ENCODE peak calls at places on chromosomes 1 and 21, in four cellular contexts. One of them, this sample, is unnamed.

GRCh38 chr1:209714338-209714737 is 9.7 kb downstream of the HSD11B1 start:
- DNase-seq in K562: no peak
- DNase-seq in HCT116: no peak
- DNase-seq in HepG2: no peak
- DNase-seq in this sample: no peak

GRCh38 chr1:211833174-211833820 is 2.7 kb upstream of the LPGAT1 start:
- DNase-seq in K562: no peak
- DNase-seq in HCT116: no peak
- DNase-seq in HepG2: no peak
- DNase-seq in this sample: no peak

GRCh38 chr1:77446841-77447555 is 165.2 kb downstream of the AK5 start:
- DNase-seq in K562: no peak
- DNase-seq in HCT116: no peak
- DNase-seq in HepG2: no peak
- DNase-seq in this sample: no peak

GRCh38 chr21:45391743-45392079 is 13.3 kb upstream of the COL18A1 start:
- DNase-seq in K562: no peak
- DNase-seq in HCT116: no peak
- DNase-seq in HepG2: no peak
- DNase-seq in this sample: no peak

GRCh38 chr1:76891931-76892330 is 24.7 kb downstream of the ST6GALNAC5 start:
- DNase-seq in K562: no peak
- DNase-seq in HCT116: no peak
- DNase-seq in HepG2: no peak
- DNase-seq in this sample: no peak

GRCh38 chr21:15837603-15838002 is 107.8 kb downstream of the USP25 start:
- DNase-seq in K562: no peak
- DNase-seq in HCT116: no peak
- DNase-seq in HepG2: no peak
- DNase-seq in this sample: no peak

GRCh38 chr1:223844962-223845809 is 561 bp downstream of the TP53BP2 start:
- DNase-seq in K562: peak
- DNase-seq in HCT116: no peak
- DNase-seq in HepG2: peak
- DNase-seq in this sample: no peak

GRCh38 chr21:44013380-44014088 is 1.4 kb downstream of the TRAPPC10 start:
- DNase-seq in K562: peak
- DNase-seq in HCT116: no peak
- DNase-seq in HepG2: no peak
- DNase-seq in this sample: no peak

GRCh38 chr1:952603-953002 is 6.5 kb downstream of the NOC2L start:
- DNase-seq in K562: no peak
- DNase-seq in HCT116: no peak
- DNase-seq in HepG2: no peak
- DNase-seq in this sample: no peak

GRCh38 chr1:952201-952600 is 6.9 kb downstream of the NOC2L start:
- DNase-seq in K562: no peak
- DNase-seq in HCT116: no peak
- DNase-seq in HepG2: no peak
- DNase-seq in this sample: no peak

GRCh38 chr1:950268-950667 is 8.8 kb downstream of the NOC2L start:
- DNase-seq in K562: no peak
- DNase-seq in HCT116: no peak
- DNase-seq in HepG2: no peak
- DNase-seq in this sample: no peak

GRCh38 chr1:950881-951280 is 8.2 kb downstream of the NOC2L start:
- DNase-seq in K562: no peak
- DNase-seq in HCT116: no peak
- DNase-seq in HepG2: no peak
- DNase-seq in this sample: no peak

GRCh38 chr1:951364-951763 is 7.7 kb downstream of the NOC2L start:
- DNase-seq in K562: no peak
- DNase-seq in HCT116: no peak
- DNase-seq in HepG2: no peak
- DNase-seq in this sample: no peak
- TF ChIP-seq CTCF in K562: peak
- TF ChIP-seq CTCF in HCT116: peak
- TF ChIP-seq CTCF in HepG2: peak
- TF ChIP-seq CTCF in this sample: no peak

DNA sequence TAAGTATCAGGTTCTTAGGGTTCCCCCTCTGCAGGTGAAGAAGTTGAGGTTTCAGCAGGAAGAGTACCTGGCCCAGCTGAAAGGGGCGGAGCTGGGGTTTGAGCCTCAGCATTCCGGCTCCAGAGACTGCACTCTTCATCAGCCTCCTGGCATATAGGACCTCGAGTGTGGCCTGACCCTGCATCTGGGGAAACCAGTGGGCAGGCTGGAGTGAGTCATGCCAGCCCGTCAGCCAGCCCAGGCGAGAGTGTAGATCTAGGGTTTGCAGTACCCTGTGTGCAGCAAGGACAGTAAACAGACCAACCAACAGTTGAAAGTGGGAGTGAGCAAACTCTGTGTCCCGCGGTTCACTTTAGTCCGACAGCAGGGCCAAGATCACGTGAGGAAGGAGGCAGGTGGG is 14.1 kb downstream of the MFSD2A start:
- DNase-seq in K562: no peak
- DNase-seq in HCT116: no peak
- DNase-seq in HepG2: no peak
- DNase-seq in this sample: no peak
- TF ChIP-seq TCF7L2 in K562: no peak
- TF ChIP-seq TCF7L2 in HCT116: no peak
- TF ChIP-seq TCF7L2 in HepG2: no peak
- TF ChIP-seq TCF7L2 in this sample: no peak

DNA sequence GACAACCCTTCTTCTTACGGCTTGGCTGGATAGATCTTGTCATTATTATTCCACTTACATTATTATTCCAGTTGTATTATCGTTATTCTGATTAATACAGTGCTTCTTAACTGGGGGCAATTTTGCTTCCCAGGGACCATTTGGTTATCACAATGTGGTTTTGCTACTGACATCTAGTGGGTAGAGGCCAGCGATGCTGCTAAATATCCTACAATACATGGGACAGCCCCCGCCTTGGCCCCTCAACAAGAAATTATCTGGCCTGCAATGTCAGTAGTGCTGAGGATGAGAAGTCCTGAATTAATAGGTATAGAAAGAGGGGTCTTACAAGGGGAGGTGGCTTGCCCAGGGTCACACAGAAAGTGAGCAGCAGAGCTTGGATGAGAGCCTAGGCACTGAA is 105.6 kb downstream of the PTPRU start:
- DNase-seq in K562: peak
- DNase-seq in HCT116: no peak
- DNase-seq in HepG2: no peak
- DNase-seq in this sample: no peak
- TF ChIP-seq CTCF in K562: no peak
- TF ChIP-seq CTCF in HCT116: peak
- TF ChIP-seq CTCF in HepG2: peak
- TF ChIP-seq CTCF in this sample: peak

DNA sequence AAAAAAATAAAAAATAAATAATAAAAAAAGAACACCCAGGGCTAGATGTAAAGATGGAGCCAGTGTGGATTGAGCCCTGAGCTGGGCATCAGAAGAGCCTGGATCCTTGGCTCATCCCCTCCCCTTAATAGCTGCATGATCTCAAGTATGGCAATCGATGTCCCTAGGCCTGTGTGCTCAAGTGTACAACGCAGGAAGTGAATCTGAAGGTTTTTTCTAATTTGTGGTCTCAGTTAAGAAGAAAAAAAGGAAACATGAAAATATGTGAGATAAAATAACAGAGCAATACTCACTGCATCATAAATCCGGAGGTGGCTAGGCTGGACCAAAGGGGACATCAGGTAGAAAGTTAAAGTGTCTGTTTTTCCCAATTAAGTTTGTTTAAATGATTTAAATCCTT is 47.3 kb upstream of the SLC44A3 start:
- DNase-seq in K562: no peak
- DNase-seq in HCT116: no peak
- DNase-seq in HepG2: no peak
- DNase-seq in this sample: no peak
- TF ChIP-seq TCF7L2 in K562: no peak
- TF ChIP-seq TCF7L2 in HCT116: no peak
- TF ChIP-seq TCF7L2 in HepG2: no peak
- TF ChIP-seq TCF7L2 in this sample: no peak

GRCh38 chr1:13826591-13826990 is 126.6 kb downstream of the PRDM2 start:
- DNase-seq in K562: no peak
- DNase-seq in HCT116: no peak
- DNase-seq in HepG2: no peak
- DNase-seq in this sample: no peak

GRCh38 chr1:13830170-13830569 is 130.2 kb downstream of the PRDM2 start:
- DNase-seq in K562: no peak
- DNase-seq in HCT116: no peak
- DNase-seq in HepG2: no peak
- DNase-seq in this sample: no peak

GRCh38 chr1:13828454-13829151 is 128.6 kb downstream of the PRDM2 start:
- DNase-seq in K562: peak
- DNase-seq in HCT116: peak
- DNase-seq in HepG2: peak
- DNase-seq in this sample: no peak

GRCh38 chr1:13830616-13831280 is 130.8 kb downstream of the PRDM2 start:
- DNase-seq in K562: no peak
- DNase-seq in HCT116: no peak
- DNase-seq in HepG2: no peak
- DNase-seq in this sample: no peak

DNA sequence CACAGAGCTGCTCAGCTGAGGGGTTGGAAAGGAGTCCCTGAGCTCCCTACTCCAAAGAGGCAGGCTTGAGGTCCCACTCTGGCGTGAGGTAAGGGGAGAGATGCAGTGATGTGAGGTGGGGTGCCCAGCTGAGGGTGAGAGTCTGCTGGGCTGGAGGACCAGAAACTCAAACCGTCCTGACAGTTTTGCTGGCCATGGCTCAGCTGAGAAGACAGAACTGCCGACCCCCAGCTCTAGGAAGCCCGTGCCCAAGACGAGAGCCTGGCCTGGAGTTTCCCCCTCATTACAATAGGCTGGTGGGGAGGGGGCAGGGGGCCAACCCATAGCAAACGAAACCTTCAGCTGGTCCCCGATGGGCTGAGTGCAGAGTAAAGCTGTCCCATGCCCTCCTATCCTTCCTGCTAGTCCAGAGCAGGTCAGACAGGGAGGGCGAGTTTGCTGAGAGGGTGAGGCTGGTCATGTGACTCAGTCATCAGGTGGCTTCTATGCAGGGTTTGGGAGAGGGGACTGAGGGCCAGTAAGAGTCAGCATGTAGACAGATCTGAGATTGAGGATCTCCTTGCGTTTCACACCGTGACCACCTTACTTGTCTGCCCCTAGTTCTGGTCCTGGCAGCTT is 129.3 kb downstream of the PRDM2 start:
- DNase-seq in K562: no peak
- DNase-seq in HCT116: peak
- DNase-seq in HepG2: no peak
- DNase-seq in this sample: no peak
- TF ChIP-seq CTCF in K562: no peak
- TF ChIP-seq CTCF in HCT116: no peak
- TF ChIP-seq CTCF in HepG2: no peak
- TF ChIP-seq CTCF in this sample: no peak

DNA sequence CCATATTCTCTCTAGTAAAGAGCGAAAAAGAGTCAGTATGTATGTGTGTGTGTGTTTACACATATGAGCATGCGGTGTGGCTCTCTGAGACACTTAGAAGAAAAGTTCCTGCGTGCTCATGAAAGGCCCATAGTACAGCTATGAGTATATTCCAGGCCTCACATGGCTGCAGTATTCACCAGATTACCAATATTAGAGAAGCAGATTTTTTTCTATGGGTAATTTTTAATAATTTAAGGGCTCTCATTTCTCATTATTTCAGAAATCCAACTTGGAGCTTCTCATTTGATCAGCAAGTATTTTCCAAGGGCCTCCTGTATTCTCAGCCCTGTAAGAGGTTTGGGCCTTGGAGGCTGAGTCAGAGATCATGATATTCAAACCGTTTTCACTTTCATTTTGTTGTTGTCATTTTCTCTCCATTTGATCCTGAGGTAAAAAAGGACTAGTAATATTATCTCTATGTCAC is 232.9 kb upstream of the SGIP1 start:
- DNase-seq in K562: peak
- DNase-seq in HCT116: no peak
- DNase-seq in HepG2: no peak
- DNase-seq in this sample: no peak
- TF ChIP-seq TCF7L2 in K562: no peak
- TF ChIP-seq TCF7L2 in HCT116: no peak
- TF ChIP-seq TCF7L2 in HepG2: no peak
- TF ChIP-seq TCF7L2 in this sample: no peak

This sample was measured in Panc1.